ENCODE peak calls at places on chromosomes 4 and X, in seven cellular contexts. F is sigmoid colon, U is uterus, R is IMR-90, X is heart left ventricle, C is HCT116, K is H1. M is an unnamed sample.

GRCh38 chrX:20181563-20182329 is 40.1 kb upstream of the EIF1AX start:
- DNase-seq in K (no peak), C (no peak), F (no peak), X (no peak), U (no peak), R (no peak), M (no peak)

GRCh38 chr4:83558059-83558648 is 22.2 kb downstream of the GPAT3 start:
- DNase-seq in C (no peak), R (no peak), U (no peak), K (no peak), X (no peak), F (no peak), M (no peak)

GRCh38 chr4:73978886-73979285 is 2.9 kb downstream of the PF4 start:
- DNase-seq in U (no peak), X (no peak), R (peak; percentile 93), K (no peak), C (no peak), F (no peak), M (no peak)

GRCh38 chr4:26083987-26084386 is 170.0 kb downstream of the SMIM20 start:
- DNase-seq in C (peak; percentile 65), K (no peak), R (peak; percentile 95), X (no peak), F (peak; percentile 78), U (peak; percentile 28), M (no peak)

GRCh38 chr4:22573198-22573597 is 57.3 kb upstream of the ADGRA3 start:
- DNase-seq in U (peak; percentile 37), R (no peak), F (peak; percentile 88), K (no peak), C (no peak), X (peak; percentile 42), M (peak; percentile 28)

GRCh38 chrX:153981771-153982533 is 9.4 kb downstream of the TMEM187 start:
- DNase-seq in K (no peak), C (no peak), F (no peak), R (no peak), U (peak; percentile 70), X (no peak), M (peak; percentile 61)

GRCh38 chrX:105882581-105883275 is 60.4 kb downstream of the NRK start:
- DNase-seq in K (no peak), X (no peak), U (no peak), F (no peak), C (no peak), R (peak; percentile 4), M (no peak)

GRCh38 chr4:143234153-143234552 is 49.4 kb downstream of the USP38 start:
- DNase-seq in K (no peak), R (peak; percentile 61), C (no peak), U (no peak), X (no peak), F (no peak), M (no peak)

GRCh38 chr4:16116493-16116990 is 32.7 kb upstream of the PROM1 start:
- DNase-seq in U (no peak), C (no peak), R (no peak), K (no peak), X (no peak), F (no peak), M (no peak)

GRCh38 chr4:188722911-188723310 is 583.7 kb downstream of the TRIML1 start:
- DNase-seq in K (no peak), F (no peak), U (no peak), X (no peak), R (peak; percentile 22), C (no peak), M (no peak)

GRCh38 chr4:78059524-78059889 is 2.4 kb downstream of the FRAS1 start:
- DNase-seq in F (peak; percentile 70), U (no peak), K (peak; percentile 76), C (peak; percentile 84), X (peak; percentile 47), R (peak; percentile 45), M (no peak)

GRCh38 chrX:30301977-30302376 is 7.2 kb downstream of the NR0B1 start:
- DNase-seq in U (no peak), F (no peak), R (peak; percentile 43), K (no peak), C (no peak), X (no peak), M (no peak)

GRCh38 chr4:139665079-139665689 is 435 bp upstream of the MGST2 start:
- DNase-seq in R (no peak), X (no peak), U (no peak), F (no peak), K (no peak), C (no peak), M (no peak)

GRCh38 chr4:163748474-163748873 is 254.0 kb downstream of the TMA16 start:
- DNase-seq in K (no peak), R (peak; percentile 25), F (no peak), U (no peak), C (no peak), X (no peak), M (no peak)

GRCh38 chr4:4386736-4387392 is at the start of gene NSG1:
- DNase-seq in U (no peak), C (no peak), F (no peak), X (no peak), K (peak; percentile 71), R (peak; percentile 18), M (no peak)

GRCh38 chr4:105191621-105192210 is 45.0 kb downstream of the TET2 start:
- DNase-seq in C (no peak), X (no peak), F (no peak), K (no peak), U (no peak), R (peak; percentile 72), M (no peak)

GRCh38 chr4:64799751-64800150 is 390.5 kb upstream of the TECRL start:
- DNase-seq in R (no peak), K (no peak), X (no peak), U (no peak), F (no peak), C (no peak), M (no peak)

GRCh38 chr4:122673252-122673651 is 52.4 kb upstream of the IL21 start:
- DNase-seq in X (no peak), R (no peak), U (no peak), K (no peak), F (no peak), C (no peak), M (no peak)

GRCh38 chrX:75893281-75893680 is 108.2 kb upstream of the MAGEE2 start:
- DNase-seq in C (no peak), U (no peak), K (no peak), F (no peak), X (no peak), R (no peak), M (no peak)
- H3K27me3 ChIP-seq in C (no peaks in the 10 kb centered on the region), U (no peaks in the 10 kb centered on the region), K (no peaks in the 10 kb centered on the region), F (peaks cover 4% of the 10 kb centered on the region), X (no peaks in the 10 kb centered on the region), R (no peaks in the 10 kb centered on the region), M (no peaks in the 10 kb centered on the region)

GRCh38 chrX:41085105-41085882 is at the start of gene USP9X:
- DNase-seq in U (peak; percentile 93), X (peak; percentile 93), K (peak; percentile 72), R (peak; percentile 89), F (peak; percentile 98), C (peak; percentile 54), M (peak; percentile 75)
- TF ChIP-seq POLR2A in U (peak; percentile 57), X (peak; percentile 72), K (no peak), R (peak; percentile 63), F (peak; percentile 5), C (peak; percentile 33), M (peak; percentile 50)

GRCh38 chr4:89300490-89300889 is 7.1 kb downstream of the GPRIN3 start:
- DNase-seq in K (no peak), C (no peak), F (no peak), X (no peak), U (no peak), R (no peak), M (no peak)

GRCh38 chr4:89298788-89299152 is 8.8 kb downstream of the GPRIN3 start:
- DNase-seq in R (no peak), X (no peak), K (no peak), F (no peak), U (no peak), C (no peak), M (no peak)

GRCh38 chr4:89301003-89301402 is 6.6 kb downstream of the GPRIN3 start:
- DNase-seq in R (no peak), C (no peak), X (no peak), K (no peak), F (no peak), U (no peak), M (no peak)

GRCh38 chr4:89299153-89299789 is 8.3 kb downstream of the GPRIN3 start:
- DNase-seq in X (no peak), F (no peak), R (no peak), K (no peak), U (no peak), C (no peak), M (no peak)

GRCh38 chr4:89300060-89300459 is 7.5 kb downstream of the GPRIN3 start:
- DNase-seq in F (no peak), U (no peak), R (no peak), X (no peak), C (no peak), K (no peak), M (no peak)
- H3K27me3 ChIP-seq in F (no peaks in the 10 kb centered on the region), U (no peaks in the 10 kb centered on the region), R (peaks cover 3% of the 10 kb centered on the region), X (no peaks in the 10 kb centered on the region), C (no peaks in the 10 kb centered on the region), K (no peaks in the 10 kb centered on the region), M (no peaks in the 10 kb centered on the region)

GRCh38 chr4:2835978-2836377 is 7.7 kb upstream of the ADD1 start:
- DNase-seq in C (no peak), U (no peak), X (no peak), R (no peak), F (peak; percentile 58), K (peak; percentile 31), M (peak; percentile 11)
- TF ChIP-seq POLR2A in C (no peak), U (no peak), X (no peak), R (no peak), F (no peak), K (no peak), M (no peak)